ENCODE peak calls at places on chromosome 10, in six cellular contexts. S is A549, C is K562, U is HepG2, X is endothelial cell of umbilical vein, N is GM12878. Z is an unnamed sample.

GRCh38 chr10:119313645-119314044 is 106.3 kb downstream of the GRK5 start:
- DNase-seq in S (no peak), C (no peak), U (no peak), X (no peak), N (peak; percentile 78), Z (peak; percentile 94)

GRCh38 chr10:131755200-131755599 is 145.6 kb upstream of the PPP2R2D start:
- DNase-seq in S (peak; percentile 35), C (no peak), U (no peak), X (no peak), N (no peak), Z (no peak)

GRCh38 chr10:30111340-30111980 is 52.1 kb upstream of the JCAD start:
- DNase-seq in S (peak; percentile 24), C (no peak), U (no peak), X (peak; percentile 96), N (no peak), Z (no peak)

GRCh38 chr10:11215468-11215867 is 197.8 kb downstream of the CELF2 start:
- DNase-seq in S (no peak), C (no peak), U (no peak), X (no peak), N (no peak), Z (peak; percentile 16)

GRCh38 chr10:72088879-72089585 is 681 bp upstream of the SPOCK2 start:
- DNase-seq in S (no peak), C (no peak), U (peak; percentile 42), X (no peak), N (no peak), Z (peak; percentile 96)

GRCh38 chr10:52092390-52092789 is 221.7 kb upstream of the DKK1 start:
- DNase-seq in S (no peak), C (no peak), U (no peak), X (no peak), N (no peak), Z (no peak)

GRCh38 chr10:4662576-4663161 is 163.3 kb upstream of the AKR1E2 start:
- DNase-seq in S (peak; percentile 80), C (no peak), U (no peak), X (no peak), N (no peak), Z (peak; percentile 54)

GRCh38 chr10:88990528-88991160 is at the start of gene FAS:
- DNase-seq in S (peak; percentile 66), C (no peak), U (peak; percentile 27), X (peak; percentile 53), N (peak; percentile 80), Z (peak; percentile 91)

GRCh38 chr10:115969591-115969990 is 303.4 kb downstream of the GFRA1 start:
- DNase-seq in S (no peak), C (no peak), U (no peak), X (no peak), N (no peak), Z (no peak)

GRCh38 chr10:60806951-60807350 is 28.7 kb downstream of the CDK1 start:
- DNase-seq in S (no peak), C (no peak), U (no peak), X (no peak), N (no peak), Z (no peak)

GRCh38 chr10:108230478-108231170 is 1066.1 kb upstream of the SORCS1 start:
- DNase-seq in S (no peak), C (no peak), U (no peak), X (no peak), N (no peak), Z (no peak)

GRCh38 chr10:102243304-102243703 is 2.0 kb upstream of the PITX3 start:
- DNase-seq in S (no peak), C (no peak), U (peak; percentile 35), X (no peak), N (no peak), Z (no peak)

GRCh38 chr10:133318494-133319127 is 9.9 kb downstream of the ZNF511 start:
- DNase-seq in S (peak; percentile 84), C (peak; percentile 62), U (peak; percentile 56), X (peak; percentile 59), N (no peak), Z (peak; percentile 87)

GRCh38 chr10:72952189-72952900 is 2.3 kb downstream of the PLA2G12B start:
- DNase-seq in S (no peak), C (no peak), U (peak; percentile 16), X (no peak), N (no peak), Z (no peak)

GRCh38 chr10:28248092-28248491 is 54.8 kb downstream of the MPP7 start:
- DNase-seq in S (no peak), C (no peak), U (no peak), X (no peak), N (no peak), Z (peak; percentile 37)

GRCh38 chr10:52316005-52316404 is 1.9 kb downstream of the DKK1 start:
- DNase-seq in S (peak; percentile 20), C (no peak), U (no peak), X (peak; percentile 59), N (no peak), Z (no peak)

GRCh38 chr10:119413738-119414611 is 128.5 kb downstream of the RGS10 start:
- DNase-seq in S (no peak), C (no peak), U (no peak), X (no peak), N (no peak), Z (no peak)

GRCh38 chr10:77004917-77005564 is 632.6 kb downstream of the KCNMA1 start:
- DNase-seq in S (peak; percentile 53), C (peak; percentile 54), U (peak; percentile 32), X (peak; percentile 49), N (no peak), Z (peak; percentile 39)

GRCh38 chr10:112365451-112365850 is 8.5 kb upstream of the ACSL5 start:
- DNase-seq in S (no peak), C (no peak), U (no peak), X (no peak), N (no peak), Z (no peak)

GRCh38 chr10:44399478-44400451 is 14.9 kb upstream of the CXCL12 start:
- DNase-seq in S (no peak), C (no peak), U (no peak), X (no peak), N (no peak), Z (no peak)

GRCh38 chr10:23073527-23073926 is 21.9 kb upstream of the MSRB2 start:
- DNase-seq in S (no peak), C (no peak), U (no peak), X (no peak), N (no peak), Z (no peak)

DNA sequence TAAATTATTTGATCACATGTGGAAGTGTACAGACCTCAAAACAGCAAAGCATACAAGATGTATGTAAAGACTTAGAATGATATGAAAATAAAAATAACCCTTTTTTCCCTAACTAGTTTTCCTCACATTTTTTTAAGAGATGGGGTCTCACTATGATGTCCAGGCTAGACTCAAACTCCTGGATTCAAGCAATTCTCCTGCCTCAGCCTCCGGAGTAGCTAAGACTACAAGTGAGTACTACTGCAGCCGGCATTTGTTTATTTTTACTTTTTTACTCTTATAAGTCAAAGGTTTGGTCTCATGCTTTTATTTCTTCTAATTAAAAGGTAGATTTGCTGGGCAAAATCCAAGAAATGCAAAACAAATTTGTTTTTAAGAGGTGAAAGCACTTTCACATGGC is 124.4 kb upstream of the ASAH2 start:
- DNase-seq in S (no peak), C (no peak), U (no peak), X (no peak), N (no peak), Z (no peak)
- TF ChIP-seq MYC in S (no peak), C (no peak), U (no peak), X (no peak), N (no peak), Z (no peak)

DNA sequence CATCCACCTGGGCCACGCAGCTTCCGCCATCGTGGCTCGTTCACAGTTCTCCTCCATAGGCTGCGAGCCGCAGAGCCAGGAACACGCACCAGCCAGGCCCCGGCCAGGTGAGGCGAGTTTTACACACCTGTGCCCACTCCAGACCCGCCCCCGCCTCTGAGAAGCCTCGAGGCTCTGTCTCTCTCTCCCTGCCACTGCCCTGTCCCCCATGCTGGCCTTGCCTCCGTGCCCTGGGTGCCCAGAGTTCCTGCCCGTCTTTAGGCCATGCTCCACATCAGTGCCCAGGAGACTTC is 142.2 kb downstream of the SLIT1 start:
- DNase-seq in S (no peak), C (no peak), U (no peak), X (no peak), N (no peak), Z (no peak)
- TF ChIP-seq MAX in S (no peak), C (no peak), U (no peak), X (no peak), N (no peak), Z (no peak)

DNA sequence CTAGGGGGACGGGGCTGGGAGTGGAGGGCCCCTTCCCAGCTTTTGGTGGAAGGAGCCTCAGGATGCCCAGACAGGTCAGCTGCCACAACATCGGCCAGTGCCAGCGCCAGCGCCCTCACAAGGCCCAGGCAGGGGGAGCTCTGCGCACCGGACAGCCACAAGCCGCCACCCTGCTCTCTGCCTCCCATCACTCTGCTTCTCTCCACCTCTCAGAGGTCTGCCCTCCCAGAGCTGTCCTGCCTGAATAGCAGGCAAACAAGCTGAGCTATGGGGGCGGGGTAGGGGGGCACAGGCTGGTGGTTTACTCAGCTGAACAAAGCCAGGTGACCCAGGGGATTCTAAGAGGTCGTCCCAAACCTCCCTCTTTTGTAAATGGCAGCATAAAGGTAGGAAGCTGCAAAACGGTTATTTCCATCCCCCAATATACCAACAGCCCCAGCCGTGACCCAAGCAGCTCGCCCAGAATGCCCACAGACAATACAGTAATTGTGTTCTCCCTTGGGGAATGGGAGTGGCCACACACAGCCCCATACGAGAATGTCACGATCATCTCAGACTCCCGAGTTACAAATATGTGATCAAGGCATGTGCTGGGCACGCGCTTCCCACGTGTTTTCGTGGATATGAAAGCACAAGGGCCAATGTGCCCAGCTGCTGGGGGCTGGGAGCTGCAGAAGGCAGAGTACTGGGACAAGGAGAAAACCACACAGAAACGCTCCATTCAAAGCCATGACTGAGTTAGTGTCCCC is 19.7 kb downstream of the FAM53B start:
- DNase-seq in S (no peak), C (no peak), U (peak; percentile 72), X (no peak), N (no peak), Z (no peak)
- TF ChIP-seq CTCF in S (no peak), C (no peak), U (peak; percentile 26), X (no peak), N (no peak), Z (no peak)

GRCh38 chr10:114367041-114367675 is 37.1 kb downstream of the AFAP1L2 start:
- DNase-seq in S (peak; percentile 20), C (no peak), U (no peak), X (no peak), N (no peak), Z (peak; percentile 18)
- TF ChIP-seq MYC in S (no peak), C (no peak), U (no peak), X (no peak), N (no peak), Z (peak; percentile 11)

DNA sequence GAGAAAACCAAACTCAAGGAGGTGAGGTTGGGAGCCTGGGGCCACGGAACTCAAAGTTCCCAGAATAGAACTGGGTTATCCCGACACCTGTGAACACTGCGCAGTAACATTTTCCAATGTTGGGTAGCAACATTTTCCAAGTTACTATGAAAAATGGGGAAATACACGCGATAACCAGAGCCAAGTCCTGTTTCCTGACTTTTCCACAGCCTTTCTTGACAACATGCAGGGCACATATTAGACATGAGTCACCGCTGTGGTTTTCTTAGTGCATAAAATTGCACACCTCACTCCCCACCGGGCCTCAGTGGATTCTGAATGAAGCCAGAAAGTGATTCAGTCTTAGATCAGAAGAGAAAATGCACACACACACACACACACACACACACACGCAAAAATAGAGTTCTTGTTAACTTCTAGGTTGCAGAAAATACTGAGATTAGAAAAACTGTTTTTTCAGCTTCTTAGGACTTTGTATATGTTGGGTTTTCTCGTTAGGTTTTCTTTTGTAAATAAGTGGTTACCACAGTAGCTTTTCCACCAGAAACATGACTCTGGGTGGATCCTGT is 70.0 kb downstream of the CAMK1D start:
- DNase-seq in S (peak; percentile 36), C (no peak), U (no peak), X (peak; percentile 61), N (no peak), Z (peak; percentile 38)
- TF ChIP-seq MAX in S (no peak), C (no peak), U (no peak), X (no peak), N (no peak), Z (no peak)

GRCh38 chr10:78971094-78971682 is 97.6 kb upstream of the ZMIZ1 start:
- DNase-seq in S (no peak), C (no peak), U (no peak), X (no peak), N (no peak), Z (no peak)
- TF ChIP-seq CTCF in S (no peak), C (peak; percentile 32), U (no peak), X (no peak), N (no peak), Z (no peak)

Z was measured in NB4.